ENCODE peak calls at places on chromosomes 13 and 19, in seven cellular contexts. C is lower leg skin, Y is transverse colon, H is HL-60, P is body of pancreas, R is fibroblast of lung, S is heart left ventricle. A is an unnamed sample.

GRCh38 chr13:63741029-63741813 is 2325.6 kb upstream of the PCDH20 start:
- DNase-seq in C (peak; percentile 4), Y (no peak), H (no peak), P (peak; percentile 7), R (no peak), S (no peak), A (no peak)

GRCh38 chr19:55113570-55114039 is 3.8 kb downstream of the PPP1R12C start:
- DNase-seq in C (peak; percentile 87), Y (peak; percentile 81), H (peak; percentile 42), P (peak; percentile 77), R (peak; percentile 94), S (peak; percentile 97), A (peak; percentile 85)

GRCh38 chr19:13163609-13164364 is 13.6 kb downstream of the IER2 start:
- DNase-seq in C (peak; percentile 68), Y (peak; percentile 80), H (no peak), P (peak; percentile 81), R (peak; percentile 92), S (peak; percentile 76), A (peak; percentile 97)

GRCh38 chr19:50759886-50760285 is 10.4 kb upstream of the GPR32 start:
- DNase-seq in C (no peak), Y (no peak), H (no peak), P (no peak), R (peak; percentile 23), S (no peak), A (peak; percentile 6)

GRCh38 chr19:11814707-11815050 is 606 bp downstream of the ZNF440 start:
- DNase-seq in C (no peak), Y (peak; percentile 24), H (no peak), P (no peak), R (peak; percentile 52), S (no peak), A (peak; percentile 54)

GRCh38 chr13:35260316-35260715 is 216.2 kb downstream of the MAB21L1 start:
- DNase-seq in C (no peak), Y (no peak), H (no peak), P (no peak), R (no peak), S (no peak), A (no peak)

GRCh38 chr13:70203661-70204229 is 95.5 kb upstream of the KLHL1 start:
- DNase-seq in C (no peak), Y (no peak), H (no peak), P (no peak), R (no peak), S (no peak), A (no peak)

GRCh38 chr19:40702337-40703012 is 12.0 kb upstream of the NUMBL start:
- DNase-seq in C (no peak), Y (no peak), H (no peak), P (no peak), R (peak; percentile 30), S (no peak), A (no peak)

GRCh38 chr13:114148521-114148855 is 16.1 kb upstream of the RASA3 start:
- DNase-seq in C (no peak), Y (peak; percentile 64), H (no peak), P (peak; percentile 79), R (no peak), S (peak; percentile 8), A (no peak)

DNA sequence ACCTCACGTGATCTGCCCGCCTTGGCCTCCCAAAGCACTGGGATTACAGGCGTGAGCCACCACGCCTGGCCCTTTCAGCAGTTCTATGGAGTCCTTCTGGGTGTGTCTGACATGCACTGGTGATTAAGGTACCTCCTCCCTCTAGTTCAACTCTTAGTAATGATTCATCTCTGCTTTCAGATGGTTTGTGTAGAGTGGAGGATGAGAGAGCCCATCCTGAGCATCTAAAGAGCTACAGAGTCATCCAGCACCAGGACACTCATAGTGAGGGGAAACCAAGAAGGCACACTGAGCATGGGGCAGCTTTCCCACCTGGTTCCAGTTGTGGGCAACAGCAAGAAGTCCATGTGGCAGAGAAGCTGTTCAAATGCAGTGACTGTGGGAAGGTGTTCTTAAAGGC is 8.2 kb downstream of the ZNF584 start:
- DNase-seq in C (no peak), Y (no peak), H (no peak), P (no peak), R (no peak), S (no peak), A (no peak)
- H3K4me3 ChIP-seq in C (no peak overlapping the region), Y (no peak overlapping the region), H (no peak overlapping the region), P (no peak overlapping the region), R (no peak overlapping the region), S (no peak overlapping the region), A (no peak overlapping the region)

GRCh38 chr13:19959831-19960672 is 1.5 kb downstream of the ZMYM2 start:
- DNase-seq in C (peak; percentile 84), Y (peak; percentile 88), H (peak; percentile 77), P (peak; percentile 86), R (peak; percentile 91), S (peak; percentile 85), A (peak; percentile 96)

GRCh38 chr13:19960673-19961015 is 2.1 kb downstream of the ZMYM2 start:
- DNase-seq in C (no peak), Y (no peak), H (no peak), P (no peak), R (no peak), S (no peak), A (no peak)

GRCh38 chr13:19958119-19959111 is at the start of gene ZMYM2:
- DNase-seq in C (peak; percentile 97), Y (peak; percentile 99), H (peak; percentile 79), P (peak; percentile 99), R (peak; percentile 98), S (peak; percentile 99), A (peak; percentile 99)

GRCh38 chr13:19957320-19958118 is 1.0 kb upstream of the ZMYM2 start:
- DNase-seq in C (peak; percentile 83), Y (peak; percentile 82), H (peak; percentile 59), P (peak; percentile 70), R (peak; percentile 85), S (peak; percentile 76), A (peak; percentile 83)

GRCh38 chr13:19959141-19959830 is 759 bp downstream of the ZMYM2 start:
- DNase-seq in C (peak; percentile 48), Y (peak; percentile 61), H (no peak), P (peak; percentile 61), R (peak; percentile 47), S (peak; percentile 54), A (peak; percentile 77)
- TF ChIP-seq CTCF in C (no peak), Y (peak; percentile 33), H (no peak), P (no peak), R (peak; percentile 2), S (no peak), A (peak; percentile 1)

GRCh38 chr19:53670345-53670744 is 38.5 kb downstream of the DPRX start:
- DNase-seq in C (no peak), Y (no peak), H (no peak), P (no peak), R (no peak), S (no peak), A (no peak)
- H3K4me3 ChIP-seq in C (no peak overlapping the region), Y (no peak overlapping the region), H (no peak overlapping the region), P (no peak overlapping the region), R (no peak overlapping the region), S (no peak overlapping the region), A (no peak overlapping the region)

GRCh38 chr19:5504115-5504514 is 48.9 kb downstream of the ZNRF4 start:
- DNase-seq in C (no peak), Y (no peak), H (no peak), P (no peak), R (no peak), S (no peak), A (no peak)
- TF ChIP-seq CTCF in C (no peak), Y (no peak), H (no peak), P (no peak), R (no peak), S (no peak), A (no peak)

GRCh38 chr13:109780880-109781383 is 5.5 kb downstream of the IRS2 start:
- DNase-seq in C (no peak), Y (no peak), H (no peak), P (no peak), R (no peak), S (no peak), A (no peak)

GRCh38 chr13:109782823-109783411 is 3.5 kb downstream of the IRS2 start:
- DNase-seq in C (no peak), Y (no peak), H (no peak), P (no peak), R (no peak), S (no peak), A (no peak)

GRCh38 chr13:109783447-109783814 is 3.0 kb downstream of the IRS2 start:
- DNase-seq in C (no peak), Y (no peak), H (no peak), P (no peak), R (no peak), S (no peak), A (peak; percentile 41)

GRCh38 chr13:109781384-109782065 is 4.9 kb downstream of the IRS2 start:
- DNase-seq in C (peak; percentile 31), Y (no peak), H (no peak), P (no peak), R (no peak), S (no peak), A (peak; percentile 59)

DNA sequence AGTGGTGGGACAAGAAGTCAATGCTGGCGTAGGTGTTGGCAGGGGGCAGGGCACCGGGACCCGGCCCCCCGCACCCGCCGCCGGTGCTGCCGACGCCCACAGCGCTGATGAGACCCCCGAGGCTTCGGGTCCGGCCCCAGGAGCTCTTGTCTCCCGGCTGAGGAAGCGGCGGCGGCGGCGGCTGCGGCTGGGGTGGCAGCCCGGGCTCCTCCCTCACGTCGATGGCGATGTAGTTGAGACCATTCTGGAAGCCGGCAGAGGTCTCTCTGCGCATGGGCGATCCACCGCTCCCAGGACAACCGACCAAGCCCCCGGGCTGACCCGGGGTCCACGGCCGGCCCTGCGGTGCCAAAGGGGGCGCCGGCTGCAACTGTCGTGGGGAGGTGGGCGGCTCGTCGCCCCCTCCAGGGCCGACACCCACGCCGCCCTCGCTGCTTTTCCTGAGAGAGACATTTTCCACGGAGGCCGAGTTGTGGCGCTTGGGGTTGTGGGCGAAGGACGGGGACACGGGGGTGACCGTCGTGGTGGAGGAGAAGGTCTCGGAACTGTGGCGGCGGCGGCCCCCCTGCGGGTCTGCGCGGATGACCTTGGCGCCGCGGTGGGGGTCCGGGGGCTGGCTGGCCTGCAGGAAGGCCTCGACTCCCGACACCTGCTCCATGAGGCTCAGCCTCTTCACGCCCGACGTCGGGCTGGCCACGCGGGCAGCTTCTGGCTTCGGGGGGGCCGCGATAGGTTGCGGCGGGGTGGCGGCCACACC is 4.1 kb downstream of the IRS2 start:
- DNase-seq in C (no peak), Y (no peak), H (no peak), P (no peak), R (no peak), S (no peak), A (peak; percentile 33)
- H3K4me3 ChIP-seq in C (no peak overlapping the region), Y (peak overlapping the region; percentile 16), H (peak overlapping the region; percentile 60), P (no peak overlapping the region), R (no peak overlapping the region), S (peak overlapping the region; percentile 95), A (peak overlapping the region; percentile 90)

GRCh38 chr13:45194081-45194939 is 6.5 kb downstream of the KCTD4 start:
- DNase-seq in C (no peak), Y (peak; percentile 23), H (no peak), P (peak; percentile 18), R (peak; percentile 65), S (peak; percentile 40), A (peak; percentile 62)
- TF ChIP-seq CTCF in C (no peak), Y (peak; percentile 41), H (no peak), P (no peak), R (peak; percentile 45), S (no peak), A (no peak)

A was measured in foreskin fibroblast.